ENCODE peak calls at places on chromosomes 4 and X, in five cellular contexts. J is K562, R is lower lobe of right lung, S is right atrium auricular region, A is heart right ventricle. O is an unnamed sample.

GRCh38 chr4:100063355-100063754 is 113.3 kb upstream of the H2AZ1 start:
- DNase-seq in J (no peak), R (no peak), S (no peak), A (no peak), O (no peak)

GRCh38 chrX:104307341-104307740 is 52.6 kb upstream of the ESX1 start:
- DNase-seq in J (no peak), R (no peak), S (no peak), A (no peak), O (no peak)

GRCh38 chr4:153241970-153242847 is 38.0 kb downstream of the TRIM2 start:
- DNase-seq in J (no peak), R (no peak), S (no peak), A (no peak), O (no peak)

GRCh38 chrX:39491548-39492297 is 606.0 kb downstream of the BCOR start:
- DNase-seq in J (peak), R (no peak), S (no peak), A (no peak), O (no peak)

GRCh38 chr4:106868381-106869035 is 167.6 kb downstream of the DKK2 start:
- DNase-seq in J (no peak), R (no peak), S (no peak), A (no peak), O (no peak)

GRCh38 chrX:153765138-153766079 is 1.4 kb downstream of the PLXNB3 start:
- DNase-seq in J (peak), R (peak), S (no peak), A (peak), O (peak)

GRCh38 chr4:10296730-10297129 is 160.5 kb downstream of the ZNF518B start:
- DNase-seq in J (no peak), R (no peak), S (no peak), A (no peak), O (no peak)

GRCh38 chrX:32118832-32119231 is 1047.0 kb upstream of the FTHL17 start:
- DNase-seq in J (no peak), R (no peak), S (no peak), A (no peak), O (no peak)

GRCh38 chrX:136028383-136028984 is 43.2 kb downstream of the SLC9A6 start:
- DNase-seq in J (peak), R (no peak), S (no peak), A (no peak), O (no peak)

GRCh38 chrX:13250831-13251612 is 68.8 kb downstream of the ATXN3L start:
- DNase-seq in J (peak), R (no peak), S (peak), A (no peak), O (no peak)

GRCh38 chr4:150237110-150237852 is 159.0 kb downstream of the DCLK2 start:
- DNase-seq in J (no peak), R (no peak), S (no peak), A (no peak), O (no peak)

GRCh38 chr4:119693127-119693526 is 64.5 kb upstream of the PDE5A start:
- DNase-seq in J (no peak), R (no peak), S (no peak), A (no peak), O (no peak)

GRCh38 chr4:1050486-1051213 is 39.2 kb downstream of the FGFRL1 start:
- DNase-seq in J (no peak), R (no peak), S (no peak), A (no peak), O (no peak)

GRCh38 chrX:40063555-40063954 is 34.2 kb downstream of the BCOR start:
- DNase-seq in J (no peak), R (no peak), S (no peak), A (no peak), O (no peak)

GRCh38 chr4:11623726-11624037 is 195.0 kb upstream of the HS3ST1 start:
- DNase-seq in J (no peak), R (no peak), S (no peak), A (no peak), O (no peak)

GRCh38 chrX:13295841-13296240 is 24.0 kb downstream of the ATXN3L start:
- DNase-seq in J (no peak), R (no peak), S (no peak), A (no peak), O (no peak)

GRCh38 chrX:65300104-65300809 is 234.3 kb downstream of the LAS1L start:
- DNase-seq in J (no peak), R (no peak), S (no peak), A (no peak), O (no peak)

GRCh38 chr4:140019619-140020367 is 134.2 kb downstream of the MAML3 start:
- DNase-seq in J (no peak), R (no peak), S (no peak), A (no peak), O (no peak)

GRCh38 chr4:85953651-85954018 is 406.2 kb downstream of the MAPK10 start:
- DNase-seq in J (no peak), R (no peak), S (no peak), A (no peak), O (no peak)

GRCh38 chr4:385934-386707 is 48.5 kb downstream of the ZNF141 start:
- DNase-seq in J (no peak), R (no peak), S (no peak), A (no peak), O (peak)

GRCh38 chr4:71300964-71301363 is 37.9 kb upstream of the SLC4A4 start:
- DNase-seq in J (no peak), R (no peak), S (no peak), A (no peak), O (no peak)

GRCh38 chr4:22532117-22532516 is 16.3 kb upstream of the ADGRA3 start:
- DNase-seq in J (no peak), R (no peak), S (no peak), A (no peak), O (no peak)

GRCh38 chr4:15427126-15427525 is 707 bp upstream of the C1QTNF7 start:
- DNase-seq in J (no peak), R (no peak), S (no peak), A (no peak), O (no peak)

GRCh38 chr4:17324431-17324830 is 187.5 kb downstream of the QDPR start:
- DNase-seq in J (peak), R (no peak), S (no peak), A (no peak), O (no peak)

GRCh38 chr4:77126844-77127614 is 30.0 kb upstream of the CCNG2 start:
- DNase-seq in J (no peak), R (no peak), S (no peak), A (no peak), O (no peak)

GRCh38 chr4:10129196-10130185 is 12.9 kb upstream of the WDR1 start:
- DNase-seq in J (no peak), R (no peak), S (no peak), A (no peak), O (no peak)

GRCh38 chr4:23819041-23819511 is 70.8 kb downstream of the PPARGC1A start:
- DNase-seq in J (no peak), R (peak), S (no peak), A (peak), O (no peak)

GRCh38 chr4:1608821-1609500 is 75.2 kb downstream of the FAM53A start:
- DNase-seq in J (no peak), R (peak), S (no peak), A (peak), O (no peak)

GRCh38 chr4:56874918-56875317 is 32.8 kb upstream of the REST start:
- DNase-seq in J (no peak), R (no peak), S (no peak), A (no peak), O (no peak)

GRCh38 chrX:51336584-51336983 is 4.0 kb downstream of the NUDT10 start:
- DNase-seq in J (peak), R (no peak), S (no peak), A (no peak), O (no peak)

GRCh38 chr4:174080361-174080760 is 203.1 kb downstream of the FBXO8 start:
- DNase-seq in J (no peak), R (no peak), S (no peak), A (no peak), O (no peak)

GRCh38 chr4:107733431-107733925 is 13.4 kb upstream of the PAPSS1 start:
- DNase-seq in J (no peak), R (no peak), S (no peak), A (no peak), O (no peak)

GRCh38 chrX:80812176-80812575 is 2.5 kb upstream of the BRWD3 start:
- DNase-seq in J (no peak), R (peak), S (no peak), A (no peak), O (peak)

GRCh38 chrX:40108084-40108958 is 10.6 kb upstream of the BCOR start:
- DNase-seq in J (no peak), R (peak), S (peak), A (peak), O (peak)

GRCh38 chr4:125760956-125761355 is 446.2 kb downstream of the FAT4 start:
- DNase-seq in J (no peak), R (no peak), S (no peak), A (no peak), O (no peak)

GRCh38 chr4:47641755-47642154 is 156.7 kb downstream of the ATP10D start:
- DNase-seq in J (no peak), R (no peak), S (no peak), A (no peak), O (no peak)

GRCh38 chr4:117466388-117466787 is 381.0 kb upstream of the TRAM1L1 start:
- DNase-seq in J (no peak), R (no peak), S (no peak), A (no peak), O (no peak)

GRCh38 chr4:104395219-104395618 is 99.5 kb downstream of the CXXC4 start:
- DNase-seq in J (no peak), R (no peak), S (no peak), A (no peak), O (no peak)

GRCh38 chr4:188220006-188220405 is 80.8 kb downstream of the TRIML1 start:
- DNase-seq in J (no peak), R (no peak), S (no peak), A (no peak), O (no peak)

GRCh38 chrX:17758382-17758781 is 21.1 kb downstream of the SCML1 start:
- DNase-seq in J (no peak), R (no peak), S (no peak), A (no peak), O (no peak)

GRCh38 chr4:30903493-30903892 is 183.3 kb downstream of the PCDH7 start:
- DNase-seq in J (no peak), R (no peak), S (no peak), A (no peak), O (no peak)
- H3K27ac ChIP-seq in J (no peak), R (no peak), S (no peak), A (no peak), O (no peak)

GRCh38 chr4:88880001-88880400 is 177.0 kb downstream of the FAM13A start:
- DNase-seq in J (no peak), R (no peak), S (no peak), A (no peak), O (no peak)

GRCh38 chr4:88878624-88879023 is 178.4 kb downstream of the FAM13A start:
- DNase-seq in J (no peak), R (no peak), S (no peak), A (no peak), O (no peak)

GRCh38 chr4:88880501-88881226 is 176.3 kb downstream of the FAM13A start:
- DNase-seq in J (no peak), R (no peak), S (no peak), A (no peak), O (no peak)

DNA sequence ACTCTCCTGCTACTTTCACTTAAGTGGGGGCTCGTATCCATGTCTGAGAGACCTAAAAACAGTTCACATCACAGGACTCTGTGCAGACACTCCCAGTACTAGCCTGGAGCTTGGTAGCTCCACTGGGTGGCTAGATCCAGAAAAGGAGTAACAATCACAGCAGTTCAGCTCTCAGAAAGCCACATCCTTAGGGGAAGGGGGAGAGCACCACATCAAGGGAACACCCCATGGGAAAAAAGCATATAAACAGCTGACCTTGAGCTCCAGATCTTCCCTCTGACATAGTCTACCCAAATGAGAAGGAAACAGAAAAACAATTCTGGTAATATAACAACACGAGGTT is 175.8 kb downstream of the FAM13A start:
- DNase-seq in J (no peak), R (no peak), S (no peak), A (no peak), O (no peak)
- TF ChIP-seq CTCF in J (no peak), R (no peak), S (no peak), A (no peak), O (no peak)

GRCh38 chr4:115850799-115851509 is 737.5 kb upstream of the NDST4 start:
- DNase-seq in J (no peak), R (no peak), S (no peak), A (no peak), O (no peak)
- H3K27ac ChIP-seq in J (no peak), R (no peak), S (no peak), A (no peak), O (no peak)

GRCh38 chr4:20589436-20589835 is 110.8 kb upstream of the PACRGL start:
- DNase-seq in J (no peak), R (no peak), S (no peak), A (no peak), O (no peak)
- TF ChIP-seq CTCF in J (no peak), R (no peak), S (no peak), A (no peak), O (no peak)

DNA sequence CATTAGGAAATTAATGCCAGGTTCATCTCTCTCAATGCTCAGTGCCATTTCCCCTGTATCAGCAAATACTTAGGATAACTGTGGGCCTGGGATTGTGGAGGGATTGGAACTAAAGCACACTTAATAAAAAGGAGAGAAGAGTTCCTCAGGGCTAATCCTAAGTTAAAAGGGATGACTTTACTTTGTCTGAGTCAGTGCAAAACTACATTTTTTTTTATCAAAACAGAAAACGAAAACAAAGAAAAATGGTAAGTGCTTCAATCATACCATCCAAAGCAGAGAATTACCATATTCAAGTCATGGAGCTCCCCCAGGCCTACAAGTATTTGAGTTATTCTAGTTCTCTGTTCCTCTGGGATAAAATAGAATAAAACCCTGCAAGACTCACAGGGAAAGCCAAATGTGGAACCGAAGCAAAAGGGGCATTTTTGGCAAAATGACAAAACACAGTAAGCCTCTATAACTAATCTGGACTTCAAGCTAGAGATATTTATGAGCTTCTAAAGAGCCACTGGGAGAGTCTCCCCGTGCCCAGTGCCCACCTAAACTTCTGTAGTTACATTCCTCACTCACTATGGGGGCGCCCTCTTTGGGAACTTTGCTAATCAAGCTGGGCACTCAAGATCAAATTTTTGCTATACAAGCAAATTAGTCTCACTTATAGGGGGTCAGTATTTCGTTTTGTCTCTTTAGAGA is 53.4 kb downstream of the PALLD start:
- DNase-seq in J (no peak), R (no peak), S (no peak), A (no peak), O (no peak)
- H3K27ac ChIP-seq in J (no peak), R (no peak), S (no peak), A (no peak), O (peak)

DNA sequence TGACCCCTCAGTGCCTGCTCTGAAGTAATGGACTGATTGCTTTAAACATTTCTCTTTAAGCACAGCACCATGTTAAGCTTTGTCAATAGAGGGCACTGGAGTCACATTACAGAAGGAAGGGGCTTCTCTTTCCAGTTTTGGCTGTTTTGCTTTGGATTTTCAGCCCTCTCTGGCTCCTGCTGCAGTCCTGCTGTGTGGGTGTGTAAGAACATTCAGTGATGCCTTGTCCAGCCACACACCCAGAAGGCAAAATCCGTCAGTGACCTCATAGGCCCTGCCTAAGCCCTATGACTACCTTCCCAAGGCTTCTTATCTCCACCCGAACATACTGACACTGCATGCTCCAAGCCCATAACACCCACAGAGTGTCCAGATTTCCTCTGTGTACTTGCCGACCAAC is 215.3 kb upstream of the CTSO start:
- DNase-seq in J (no peak), R (no peak), S (no peak), A (no peak), O (peak)
- TF ChIP-seq CTCF in J (no peak), R (peak), S (peak), A (peak), O (no peak)

GRCh38 chrX:2707334-2707760 is 16.3 kb downstream of the CD99 start:
- DNase-seq in J (no peak), R (no peak), S (peak), A (peak), O (peak)
- H3K27ac ChIP-seq in J (peak), R (peak), S (peak), A (peak), O (no peak)

DNA sequence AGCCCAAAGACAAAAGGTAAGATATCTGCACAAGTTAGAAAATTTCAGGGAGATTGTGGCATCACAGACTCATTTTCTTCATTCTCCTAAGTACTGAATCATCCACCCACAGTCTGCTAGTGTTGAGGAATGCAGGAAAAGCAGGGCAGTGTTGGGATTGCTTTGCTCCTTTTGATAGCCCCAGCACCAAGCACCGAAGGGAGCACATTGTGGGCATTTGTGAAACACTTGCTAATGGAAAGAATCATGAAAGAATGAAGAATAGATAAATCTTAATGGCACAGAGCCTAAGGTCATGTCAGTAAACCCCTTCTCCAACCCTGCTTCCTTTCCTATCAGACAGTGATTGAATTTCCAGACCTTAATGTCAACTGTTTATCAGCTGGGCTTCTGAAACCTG is 103.1 kb upstream of the GPRIN3 start:
- DNase-seq in J (no peak), R (no peak), S (no peak), A (no peak), O (no peak)
- TF ChIP-seq CTCF in J (no peak), R (no peak), S (no peak), A (no peak), O (no peak)

DNA sequence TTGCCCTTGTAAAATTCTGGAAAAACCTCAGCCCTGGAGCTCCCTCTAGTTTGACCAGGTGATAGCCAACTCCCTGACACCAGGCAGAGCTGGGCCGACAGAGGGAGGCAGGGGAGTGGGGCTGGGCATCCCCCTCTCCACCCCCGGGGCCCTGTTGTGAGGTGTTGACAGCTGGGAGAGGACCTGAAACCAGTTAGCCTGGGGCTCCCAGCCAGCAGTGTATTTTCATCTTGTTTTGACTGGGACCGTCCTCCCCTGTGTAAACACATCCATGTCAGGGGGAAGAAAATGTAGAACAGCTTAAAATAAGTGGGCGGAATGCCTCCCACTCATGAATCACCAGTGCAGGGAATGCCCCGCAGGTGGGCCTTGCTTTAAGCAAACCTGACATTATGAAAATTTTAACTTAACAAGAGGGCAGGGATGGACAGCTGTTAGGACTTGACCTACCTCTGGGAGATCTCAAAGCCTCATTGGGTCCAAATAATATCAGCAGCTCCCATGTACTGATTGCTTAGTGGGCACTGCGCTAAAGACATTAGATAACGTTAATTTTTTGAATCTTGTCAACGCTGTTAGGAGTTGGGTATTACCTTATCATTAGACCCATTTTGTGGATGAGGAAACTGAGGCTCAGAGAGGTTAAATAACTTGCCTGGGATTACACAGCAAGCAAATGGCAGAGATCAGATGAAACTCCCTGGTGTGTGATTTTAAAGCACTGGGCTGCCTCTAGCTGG is 45.9 kb downstream of the TSC22D3 start:
- DNase-seq in J (no peak), R (no peak), S (no peak), A (peak), O (no peak)
- H3K27ac ChIP-seq in J (no peak), R (peak), S (peak), A (peak), O (peak)